ENCODE peak calls at places on chromosomes 7 and 10, in ten cellular contexts. K, R, G, M, I, S, J, N, D and H are unnamed samples. For H3K9me3, the result is how much of the 10 kb centered on the place peaks cover.

GRCh38 chr7:129830949-129831348 is 121.8 kb downstream of the UBE2H start:
- DNase-seq in J (no peak), D (no peak), K (no peak), G (no peak), R (no peak), S (no peak), N (no peak), M (no peak), I (no peak), H (no peak)

GRCh38 chr7:102845351-102845750 is 67.4 kb upstream of the LRRC17 start:
- DNase-seq in K (no peak), G (no peak), D (no peak), I (no peak), R (no peak), S (no peak), N (no peak), J (no peak), M (no peak), H (no peak)

GRCh38 chr7:31948041-31948440 is 122.2 kb downstream of the PDE1C start:
- DNase-seq in K (no peak), D (no peak), R (no peak), J (no peak), M (no peak), G (no peak), N (no peak), I (peak), S (peak), H (no peak)

GRCh38 chr10:123885406-123886164 is 6.0 kb downstream of the CPXM2 start:
- DNase-seq in I (no peak), G (no peak), J (no peak), N (no peak), M (no peak), S (no peak), K (no peak), R (peak), D (no peak), H (no peak)

GRCh38 chr10:89079991-89080390 is 89.4 kb downstream of the FAS start:
- DNase-seq in M (no peak), G (no peak), J (no peak), R (no peak), K (no peak), S (no peak), N (no peak), D (no peak), I (no peak), H (no peak)

GRCh38 chr7:140310337-140311002 is 87.9 kb downstream of the SLC37A3 start:
- DNase-seq in J (no peak), I (no peak), D (no peak), K (no peak), G (no peak), R (no peak), M (no peak), S (no peak), N (no peak), H (no peak)

GRCh38 chr10:101237080-101237817 is 8.0 kb upstream of the LBX1 start:
- DNase-seq in I (no peak), D (no peak), K (no peak), G (no peak), R (no peak), S (no peak), J (no peak), N (peak), M (no peak), H (no peak)

GRCh38 chr10:8435186-8436055 is 380.9 kb downstream of the GATA3 start:
- DNase-seq in N (no peak), M (no peak), S (peak), J (no peak), I (no peak), R (no peak), G (no peak), K (no peak), D (no peak), H (no peak)

GRCh38 chr7:150396426-150397375 is 17.6 kb downstream of the ZNF775 start:
- DNase-seq in K (no peak), N (no peak), D (no peak), M (peak), J (no peak), S (no peak), I (no peak), G (peak), R (no peak), H (no peak)

GRCh38 chr10:124249812-124250432 is 156.5 kb upstream of the CHST15 start:
- DNase-seq in M (no peak), K (no peak), J (no peak), N (no peak), I (no peak), G (no peak), S (no peak), R (no peak), D (no peak), H (peak)

GRCh38 chr7:35802649-35803048 is 1.8 kb downstream of the SEPTIN7 start:
- DNase-seq in G (no peak), J (no peak), K (no peak), S (no peak), R (no peak), D (no peak), N (no peak), M (no peak), I (peak), H (no peak)

GRCh38 chr7:6417408-6417807 is 30.3 kb downstream of the DAGLB start:
- DNase-seq in J (no peak), K (no peak), R (no peak), N (no peak), D (no peak), G (no peak), I (no peak), S (no peak), M (no peak), H (no peak)

GRCh38 chr10:62638062-62638477 is 166.4 kb upstream of the ADO start:
- DNase-seq in I (peak), D (no peak), S (peak), G (no peak), J (no peak), R (no peak), M (no peak), K (no peak), N (no peak), H (no peak)

GRCh38 chr7:2191026-2191425 is 41.7 kb downstream of the MAD1L1 start:
- DNase-seq in I (no peak), R (no peak), K (no peak), G (no peak), J (no peak), D (no peak), N (no peak), S (no peak), M (no peak), H (no peak)

GRCh38 chr10:58956926-58957325 is 219.5 kb upstream of the PHYHIPL start:
- DNase-seq in J (no peak), M (no peak), S (no peak), I (peak), D (no peak), G (no peak), K (no peak), R (no peak), N (no peak), H (no peak)

GRCh38 chr7:4028221-4028620 is 653.9 kb upstream of the FOXK1 start:
- DNase-seq in K (no peak), N (no peak), S (no peak), R (no peak), D (no peak), J (no peak), G (no peak), I (no peak), M (no peak), H (no peak)

GRCh38 chr10:92847185-92847864 is 995 bp upstream of the EXOC6 start:
- DNase-seq in N (no peak), G (no peak), K (no peak), J (no peak), D (no peak), I (peak), R (no peak), S (peak), M (no peak), H (no peak)

GRCh38 chr10:21337171-21337792 is 188.2 kb downstream of the SKIDA1 start:
- DNase-seq in J (no peak), G (no peak), M (no peak), S (no peak), D (no peak), R (no peak), K (no peak), I (no peak), N (no peak), H (no peak)

GRCh38 chr10:123613346-123613850 is 52.8 kb upstream of the GPR26 start:
- DNase-seq in J (no peak), R (no peak), K (no peak), N (no peak), I (no peak), S (no peak), G (no peak), M (no peak), D (no peak), H (no peak)

GRCh38 chr10:118272090-118272775 is 69.9 kb downstream of the FAM204A start:
- DNase-seq in M (no peak), S (no peak), J (peak), D (no peak), N (no peak), I (peak), R (no peak), K (no peak), G (no peak), H (no peak)

GRCh38 chr7:55124989-55125875 is 106.4 kb downstream of the EGFR start:
- DNase-seq in D (no peak), M (no peak), S (no peak), J (no peak), K (no peak), R (no peak), N (peak), I (no peak), G (no peak), H (no peak)

GRCh38 chr10:34764347-34764991 is 50.6 kb downstream of the PARD3 start:
- DNase-seq in N (no peak), J (no peak), I (no peak), K (no peak), D (no peak), R (no peak), G (no peak), S (no peak), M (no peak), H (no peak)

GRCh38 chr7:112828696-112829095 is 38.5 kb upstream of the TMEM168 start:
- DNase-seq in M (no peak), G (no peak), N (no peak), R (no peak), D (no peak), K (no peak), I (no peak), J (no peak), S (no peak), H (no peak)

GRCh38 chr7:84393776-84394175 is 199.2 kb upstream of the SEMA3A start:
- DNase-seq in R (no peak), N (no peak), D (no peak), G (no peak), I (peak), M (no peak), K (no peak), J (no peak), S (no peak), H (no peak)

GRCh38 chr7:16189026-16189715 is 232.2 kb downstream of the CRPPA start:
- DNase-seq in S (peak), J (no peak), K (no peak), N (no peak), R (no peak), D (no peak), I (peak), M (no peak), G (no peak), H (no peak)

GRCh38 chr7:29843106-29843505 is 36.8 kb downstream of the WIPF3 start:
- DNase-seq in N (no peak), G (no peak), R (no peak), J (peak), K (no peak), D (no peak), M (no peak), I (no peak), S (no peak), H (no peak)

GRCh38 chr7:37920619-37921339 is at the start of gene EPDR1:
- DNase-seq in N (peak), G (peak), M (peak), R (no peak), S (peak), D (no peak), I (no peak), K (peak), J (no peak), H (peak)

GRCh38 chr10:37765216-37765615 is 92.2 kb downstream of the ZNF248 start:
- DNase-seq in I (no peak), D (no peak), S (no peak), J (no peak), K (no peak), M (no peak), R (no peak), G (no peak), N (no peak), H (no peak)

GRCh38 chr10:37758074-37758473 is 99.3 kb downstream of the ZNF248 start:
- DNase-seq in R (no peak), G (no peak), S (no peak), K (no peak), M (no peak), I (no peak), D (no peak), N (no peak), J (no peak), H (no peak)

GRCh38 chr10:37763132-37763531 is 94.3 kb downstream of the ZNF248 start:
- DNase-seq in S (no peak), I (no peak), M (no peak), J (no peak), N (no peak), K (no peak), D (no peak), G (no peak), R (no peak), H (no peak)

GRCh38 chr10:37762287-37762686 is 95.1 kb downstream of the ZNF248 start:
- DNase-seq in M (no peak), D (no peak), K (no peak), R (no peak), I (no peak), G (no peak), J (no peak), S (no peak), N (no peak), H (no peak)

GRCh38 chr10:37760817-37761216 is 96.6 kb downstream of the ZNF248 start:
- DNase-seq in G (no peak), I (no peak), J (no peak), M (no peak), D (no peak), K (no peak), S (peak), R (no peak), N (no peak), H (no peak)
- H3K9me3 ChIP-seq in G (under half), I (under half), J (under half), M (under half), D (under half), K (under half), S (under half), R (under half), N (under half), H (under half)

GRCh38 chr7:64613653-64614052 is 50.8 kb upstream of the ZNF680 start:
- DNase-seq in M (no peak), N (no peak), K (no peak), G (no peak), J (no peak), S (no peak), D (no peak), I (no peak), R (no peak), H (no peak)

GRCh38 chr7:64614812-64615211 is 51.1 kb upstream of the ZNF107 start:
- DNase-seq in J (no peak), K (no peak), R (no peak), D (no peak), G (no peak), I (no peak), N (no peak), M (no peak), S (no peak), H (no peak)

GRCh38 chr7:64619705-64620104 is 46.2 kb upstream of the ZNF107 start:
- DNase-seq in S (no peak), K (no peak), N (no peak), M (no peak), G (no peak), R (no peak), D (no peak), J (no peak), I (no peak), H (no peak)

GRCh38 chr7:64621656-64622055 is 44.3 kb upstream of the ZNF107 start:
- DNase-seq in R (no peak), M (no peak), G (no peak), J (no peak), N (no peak), I (no peak), D (no peak), S (no peak), K (no peak), H (no peak)

DNA sequence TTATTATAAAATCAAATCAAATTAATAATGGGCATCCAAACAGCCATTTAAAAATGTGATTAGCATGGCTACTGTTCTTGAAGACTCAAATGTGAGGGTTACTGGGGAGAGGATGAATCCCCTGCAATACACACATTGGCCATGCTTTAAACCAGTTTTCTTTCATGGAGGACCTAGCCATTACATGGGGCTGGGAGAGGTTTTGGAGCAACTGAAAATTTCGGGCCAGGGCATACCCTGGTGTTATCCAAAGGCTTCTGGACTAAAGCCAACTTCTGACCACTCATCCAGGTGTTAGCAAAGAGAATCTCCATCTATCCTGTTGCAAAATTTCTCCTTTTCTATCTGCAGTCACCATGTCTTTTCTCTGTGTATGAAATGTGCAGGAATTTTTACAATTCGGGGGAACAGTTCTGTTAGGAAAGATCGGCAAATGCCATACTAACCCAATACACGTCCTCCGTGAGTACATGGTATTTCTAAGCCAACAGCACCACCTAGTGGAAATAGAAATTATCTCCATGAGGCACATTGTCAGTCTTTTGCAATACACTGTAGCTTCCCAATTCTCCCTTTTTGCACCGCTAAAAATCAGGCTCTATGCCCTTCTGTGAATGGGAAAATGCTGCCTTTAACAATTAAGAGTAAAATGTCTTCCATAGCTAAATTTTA is 47.0 kb upstream of the ZNF107 start:
- DNase-seq in R (no peak), K (no peak), S (peak), N (no peak), D (peak), M (no peak), J (peak), I (peak), G (no peak), H (no peak)
- H3K9me3 ChIP-seq in R (under half), K (under half), S (under half), N (under half), D (under half), M (under half), J (under half), I (under half), G (under half), H (under half)

GRCh38 chr10:128568979-128569378 is 442.8 kb upstream of the MKI67 start:
- DNase-seq in G (no peak), J (no peak), D (no peak), M (no peak), K (no peak), N (no peak), R (no peak), S (no peak), I (no peak), H (no peak)

GRCh38 chr10:128569546-128569945 is 443.3 kb upstream of the MKI67 start:
- DNase-seq in D (no peak), G (no peak), K (no peak), R (no peak), S (no peak), J (no peak), N (no peak), M (no peak), I (no peak), H (no peak)

GRCh38 chr10:128568491-128568890 is 442.3 kb upstream of the MKI67 start:
- DNase-seq in J (no peak), M (no peak), S (no peak), D (no peak), G (no peak), I (no peak), N (no peak), R (no peak), K (no peak), H (no peak)

GRCh38 chr10:128567561-128567960 is 441.3 kb upstream of the MKI67 start:
- DNase-seq in R (no peak), I (no peak), M (no peak), D (no peak), G (no peak), K (no peak), S (no peak), N (no peak), J (no peak), H (no peak)

DNA sequence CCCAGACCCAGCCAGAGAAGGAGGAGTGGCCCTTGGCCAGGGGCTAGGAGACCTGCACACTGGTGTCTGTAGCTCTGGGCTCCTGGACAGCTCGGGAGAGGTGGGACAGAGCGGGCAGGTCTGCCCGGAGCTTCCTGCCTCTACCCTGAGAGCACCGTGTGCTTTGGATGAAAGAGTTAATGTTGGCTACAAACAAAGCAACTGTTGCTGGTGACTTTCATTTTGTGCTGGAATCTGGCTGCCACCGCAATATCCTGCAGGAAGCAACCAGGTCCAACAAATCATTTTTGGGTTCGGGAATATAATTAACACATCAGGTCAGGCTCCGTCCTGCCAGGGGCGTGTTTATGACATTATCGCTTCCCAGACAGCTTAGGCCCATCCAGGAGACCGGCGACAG is 441.8 kb upstream of the MKI67 start:
- DNase-seq in D (no peak), N (no peak), G (no peak), R (no peak), M (no peak), K (no peak), S (no peak), I (no peak), J (no peak), H (no peak)
- H3K9me3 ChIP-seq in D (under half), N (under half), G (under half), R (under half), M (under half), K (under half), S (under half), I (half or more), J (under half), H (under half)

GRCh38 chr7:159191236-159191635 is 46.6 kb upstream of the VIPR2 start:
- DNase-seq in S (no peak), D (no peak), G (no peak), I (no peak), J (no peak), N (no peak), R (no peak), M (no peak), K (no peak), H (no peak)

GRCh38 chr7:159192761-159193453 is 48.2 kb upstream of the VIPR2 start:
- DNase-seq in J (no peak), G (no peak), R (no peak), S (no peak), M (no peak), N (no peak), K (no peak), I (no peak), D (no peak), H (no peak)

GRCh38 chr7:159195926-159196325 is 51.3 kb upstream of the VIPR2 start:
- DNase-seq in I (no peak), N (no peak), J (no peak), M (no peak), S (no peak), R (no peak), G (no peak), D (peak), K (no peak), H (no peak)

GRCh38 chr7:159192013-159192412 is 47.3 kb upstream of the VIPR2 start:
- DNase-seq in N (no peak), I (no peak), M (no peak), K (no peak), S (no peak), J (no peak), R (no peak), G (no peak), D (no peak), H (no peak)

DNA sequence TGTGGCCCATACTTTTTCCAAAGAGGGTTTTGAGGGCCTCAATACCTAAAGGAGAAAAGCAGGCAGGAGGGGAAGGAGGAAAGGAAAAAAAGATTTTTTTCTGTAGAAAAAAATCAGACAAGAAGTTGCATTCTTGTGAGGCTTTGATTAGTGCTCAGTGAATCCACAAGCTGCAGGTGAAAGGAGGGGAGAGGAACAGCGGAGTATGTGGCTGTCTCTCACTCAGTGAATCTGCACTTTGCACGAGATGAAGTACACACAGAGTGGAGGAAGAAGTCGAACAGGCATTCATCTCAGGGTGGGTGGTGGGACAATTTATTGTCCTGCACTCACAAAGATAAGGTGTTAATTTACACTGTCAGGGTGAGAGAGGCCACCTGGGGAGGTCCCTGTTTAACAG is 48.9 kb upstream of the VIPR2 start:
- DNase-seq in N (no peak), D (no peak), S (no peak), M (no peak), G (no peak), I (no peak), K (no peak), R (no peak), J (no peak), H (no peak)
- H3K9me3 ChIP-seq in N (under half), D (under half), S (under half), M (under half), G (under half), I (under half), K (under half), R (under half), J (under half), H (under half)